ENCODE peak calls at places on chromosomes 16 and 17, in nine cellular contexts. D is AG04450, R is left ventricle myocardium inferior, O is colonic mucosa, P is heart left ventricle, B is astrocyte of the spinal cord, M is lower leg skin, F is Caco-2, V is BE2C. T is an unnamed sample.

GRCh38 chr17:2395258-2396170 is 5.3 kb downstream of the MNT start:
- DNase-seq in D (no peak), R (no peak), O (peak), P (peak), B (no peak), M (no peak), F (no peak), V (peak), T (no peak)

GRCh38 chr16:56226187-56226586 is 34.9 kb downstream of the GNAO1 start:
- DNase-seq in D (no peak), R (no peak), O (no peak), P (no peak), B (no peak), M (no peak), F (no peak), V (no peak), T (no peak)

GRCh38 chr16:68539704-68540370 is 746 bp downstream of the ZFP90 start:
- DNase-seq in D (no peak), R (no peak), O (no peak), P (no peak), B (peak), M (no peak), F (peak), V (no peak), T (no peak)

GRCh38 chr17:15436399-15437369 is 30.7 kb downstream of the CDRT4 start:
- DNase-seq in D (peak), R (peak), O (peak), P (peak), B (no peak), M (peak), F (peak), V (peak), T (no peak)

GRCh38 chr16:56041556-56042140 is 149.6 kb upstream of the GNAO1 start:
- DNase-seq in D (no peak), R (no peak), O (no peak), P (no peak), B (no peak), M (no peak), F (peak), V (peak), T (peak)

GRCh38 chr17:36117505-36118382 is 14.1 kb downstream of the CCL4 start:
- DNase-seq in D (no peak), R (no peak), O (no peak), P (no peak), B (peak), M (no peak), F (no peak), V (no peak), T (no peak)

GRCh38 chr17:48062273-48062672 is 14.1 kb downstream of the NFE2L1 start:
- DNase-seq in D (no peak), R (no peak), O (no peak), P (no peak), B (no peak), M (no peak), F (no peak), V (no peak), T (no peak)

GRCh38 chr17:81599719-81600486 is 37.0 kb downstream of the NPLOC4 start:
- DNase-seq in D (no peak), R (peak), O (no peak), P (peak), B (peak), M (no peak), F (no peak), V (peak), T (no peak)

GRCh38 chr16:57251352-57251751 is 6.3 kb downstream of the ARL2BP start:
- DNase-seq in D (no peak), R (no peak), O (no peak), P (no peak), B (no peak), M (no peak), F (no peak), V (no peak), T (no peak)

GRCh38 chr17:2792541-2793169 is 3.6 kb upstream of the RAP1GAP2 start:
- DNase-seq in D (no peak), R (no peak), O (no peak), P (no peak), B (no peak), M (no peak), F (no peak), V (no peak), T (no peak)

GRCh38 chr16:89256651-89257254 is 39.2 kb downstream of the ZNF778 start:
- DNase-seq in D (no peak), R (peak), O (peak), P (no peak), B (peak), M (no peak), F (peak), V (peak), T (no peak)

GRCh38 chr17:8724451-8724850 is 20.2 kb downstream of the CCDC42 start:
- DNase-seq in D (no peak), R (no peak), O (no peak), P (no peak), B (no peak), M (no peak), F (peak), V (no peak), T (no peak)

GRCh38 chr17:45036696-45037095 is 14.7 kb downstream of the DCAKD start:
- DNase-seq in D (no peak), R (no peak), O (peak), P (no peak), B (no peak), M (no peak), F (no peak), V (no peak), T (no peak)

GRCh38 chr17:1011760-1012735 is 15.1 kb downstream of the TIMM22 start:
- DNase-seq in D (no peak), R (no peak), O (no peak), P (no peak), B (no peak), M (no peak), F (no peak), V (no peak), T (no peak)

GRCh38 chr17:20995873-20996723 is 46.7 kb downstream of the USP22 start:
- DNase-seq in D (no peak), R (no peak), O (no peak), P (no peak), B (no peak), M (no peak), F (no peak), V (no peak), T (no peak)

GRCh38 chr17:55383771-55384679 is 37.6 kb downstream of the MMD start:
- DNase-seq in D (no peak), R (no peak), O (no peak), P (no peak), B (no peak), M (no peak), F (no peak), V (no peak), T (no peak)

GRCh38 chr17:51119415-51120356 is 982 bp downstream of the SPAG9 start:
- DNase-seq in D (no peak), R (peak), O (peak), P (peak), B (peak), M (peak), F (peak), V (peak), T (peak)

GRCh38 chr17:10879110-10879509 is 41.2 kb upstream of the PIRT start:
- DNase-seq in D (no peak), R (peak), O (peak), P (peak), B (no peak), M (no peak), F (peak), V (no peak), T (peak)

GRCh38 chr16:1326380-1326779 is 7.1 kb upstream of the BAIAP3 start:
- DNase-seq in D (no peak), R (no peak), O (no peak), P (no peak), B (no peak), M (no peak), F (no peak), V (no peak), T (no peak)

GRCh38 chr16:19860146-19861030 is 24.3 kb downstream of the GPRC5B start:
- DNase-seq in D (peak), R (no peak), O (no peak), P (no peak), B (peak), M (no peak), F (no peak), V (no peak), T (no peak)

GRCh38 chr17:1360975-1361374 is 39.0 kb downstream of the YWHAE start:
- DNase-seq in D (no peak), R (no peak), O (no peak), P (no peak), B (no peak), M (no peak), F (no peak), V (no peak), T (no peak)

GRCh38 chr16:10926094-10926493 is 16.2 kb downstream of the DEXI start:
- DNase-seq in D (no peak), R (no peak), O (no peak), P (no peak), B (no peak), M (no peak), F (no peak), V (no peak), T (no peak)

GRCh38 chr17:42342242-42343008 is 45.8 kb downstream of the STAT3 start:
- DNase-seq in D (no peak), R (no peak), O (no peak), P (no peak), B (peak), M (no peak), F (no peak), V (no peak), T (no peak)

GRCh38 chr17:44097110-44097810 is 26.2 kb downstream of the HDAC5 start:
- DNase-seq in D (no peak), R (peak), O (no peak), P (peak), B (peak), M (no peak), F (no peak), V (no peak), T (no peak)

GRCh38 chr17:19664136-19664820 is 15.7 kb downstream of the ALDH3A2 start:
- DNase-seq in D (no peak), R (peak), O (no peak), P (no peak), B (no peak), M (no peak), F (no peak), V (no peak), T (no peak)

GRCh38 chr17:57995076-57995956 is 7.3 kb upstream of the VEZF1 start:
- DNase-seq in D (peak), R (peak), O (peak), P (no peak), B (peak), M (peak), F (peak), V (peak), T (peak)

GRCh38 chr17:80847506-80848230 is 144.0 kb upstream of the CHMP6 start:
- DNase-seq in D (no peak), R (no peak), O (peak), P (peak), B (no peak), M (no peak), F (no peak), V (no peak), T (no peak)

GRCh38 chr16:19913306-19913717 is 28.7 kb upstream of the GPRC5B start:
- DNase-seq in D (no peak), R (no peak), O (no peak), P (no peak), B (no peak), M (no peak), F (no peak), V (no peak), T (no peak)

GRCh38 chr16:84699147-84699711 is 571 bp upstream of the USP10 start:
- DNase-seq in D (no peak), R (no peak), O (peak), P (no peak), B (no peak), M (no peak), F (no peak), V (peak), T (no peak)

GRCh38 chr17:6643460-6644125 is 2.7 kb downstream of the TXNDC17 start:
- DNase-seq in D (no peak), R (no peak), O (no peak), P (no peak), B (peak), M (no peak), F (no peak), V (no peak), T (no peak)

GRCh38 chr16:87333581-87334331 is 16.6 kb upstream of the C16orf95 start:
- DNase-seq in D (no peak), R (no peak), O (no peak), P (peak), B (no peak), M (no peak), F (no peak), V (no peak), T (no peak)

GRCh38 chr16:50925758-50926357 is 184.0 kb downstream of the CYLD start:
- DNase-seq in D (no peak), R (no peak), O (no peak), P (no peak), B (peak), M (no peak), F (no peak), V (no peak), T (no peak)

GRCh38 chr17:66834426-66834918 is 445 bp upstream of the CACNG5 start:
- DNase-seq in D (no peak), R (no peak), O (no peak), P (no peak), B (no peak), M (no peak), F (no peak), V (no peak), T (no peak)

GRCh38 chr17:33052856-33053255 is 61.2 kb downstream of the SPACA3 start:
- DNase-seq in D (no peak), R (no peak), O (no peak), P (no peak), B (no peak), M (no peak), F (no peak), V (no peak), T (no peak)

GRCh38 chr17:79797492-79798295 is 817 bp upstream of the CBX8 start:
- DNase-seq in D (no peak), R (no peak), O (no peak), P (peak), B (no peak), M (peak), F (peak), V (peak), T (peak)

GRCh38 chr16:13550254-13550653 is 369.7 kb upstream of the ERCC4 start:
- DNase-seq in D (no peak), R (no peak), O (no peak), P (no peak), B (no peak), M (no peak), F (no peak), V (no peak), T (no peak)

GRCh38 chr16:13554020-13554419 is 365.9 kb upstream of the ERCC4 start:
- DNase-seq in D (no peak), R (no peak), O (no peak), P (no peak), B (no peak), M (no peak), F (no peak), V (no peak), T (no peak)

GRCh38 chr16:13552960-13553257 is 367.0 kb upstream of the ERCC4 start:
- DNase-seq in D (no peak), R (no peak), O (no peak), P (no peak), B (no peak), M (no peak), F (no peak), V (no peak), T (no peak)

GRCh38 chr16:13553453-13553985 is 366.4 kb upstream of the ERCC4 start:
- DNase-seq in D (no peak), R (no peak), O (no peak), P (no peak), B (no peak), M (no peak), F (no peak), V (no peak), T (no peak)

GRCh38 chr16:13552062-13552959 is 367.6 kb upstream of the ERCC4 start:
- DNase-seq in D (no peak), R (no peak), O (no peak), P (no peak), B (no peak), M (no peak), F (peak), V (no peak), T (no peak)
- TF ChIP-seq CTCF in D (no peak), R (no peak), O (no peak), P (no peak), B (no peak), M (no peak), F (peak), V (no peak), T (no peak)

DNA sequence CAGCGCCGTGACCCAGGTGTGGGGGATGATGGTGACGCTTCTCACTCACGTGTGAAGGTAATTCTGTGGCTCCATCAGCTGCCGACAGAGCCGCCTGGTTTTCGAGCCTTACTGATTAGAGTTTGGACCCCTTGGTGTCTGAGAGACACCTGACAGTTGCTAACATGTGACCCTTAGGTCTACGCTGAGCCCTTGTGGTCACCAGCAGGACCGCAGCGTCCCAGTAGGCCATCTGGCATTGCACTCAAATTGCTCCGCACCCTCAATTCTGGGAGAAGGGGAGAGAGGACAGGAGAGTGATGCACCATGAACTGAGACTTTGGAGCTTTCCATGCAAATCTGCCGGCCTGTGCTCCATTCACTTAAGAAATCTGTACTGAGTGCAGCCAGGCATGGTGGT is 2.5 kb downstream of the FLYWCH1 start:
- DNase-seq in D (no peak), R (no peak), O (no peak), P (no peak), B (no peak), M (no peak), F (no peak), V (no peak), T (no peak)
- TF ChIP-seq CTCF in D (no peak), R (no peak), O (no peak), P (no peak), B (no peak), M (no peak), F (no peak), V (peak), T (no peak)

GRCh38 chr16:22898874-22899348 is 84.9 kb downstream of the HS3ST2 start:
- DNase-seq in D (no peak), R (peak), O (peak), P (peak), B (peak), M (peak), F (peak), V (peak), T (peak)
- TF ChIP-seq CTCF in D (peak), R (peak), O (peak), P (peak), B (peak), M (peak), F (peak), V (peak), T (peak)

GRCh38 chr17:62111562-62112180 is 46.6 kb upstream of the MED13 start:
- DNase-seq in D (no peak), R (no peak), O (peak), P (no peak), B (no peak), M (no peak), F (no peak), V (no peak), T (no peak)

GRCh38 chr17:62105861-62106260 is 40.8 kb upstream of the MED13 start:
- DNase-seq in D (no peak), R (no peak), O (no peak), P (no peak), B (no peak), M (no peak), F (no peak), V (no peak), T (no peak)

GRCh38 chr17:62110923-62111484 is 45.9 kb upstream of the MED13 start:
- DNase-seq in D (no peak), R (no peak), O (peak), P (no peak), B (no peak), M (no peak), F (no peak), V (no peak), T (no peak)

GRCh38 chr17:62109924-62110323 is 44.8 kb upstream of the MED13 start:
- DNase-seq in D (no peak), R (no peak), O (no peak), P (no peak), B (no peak), M (no peak), F (no peak), V (no peak), T (no peak)

DNA sequence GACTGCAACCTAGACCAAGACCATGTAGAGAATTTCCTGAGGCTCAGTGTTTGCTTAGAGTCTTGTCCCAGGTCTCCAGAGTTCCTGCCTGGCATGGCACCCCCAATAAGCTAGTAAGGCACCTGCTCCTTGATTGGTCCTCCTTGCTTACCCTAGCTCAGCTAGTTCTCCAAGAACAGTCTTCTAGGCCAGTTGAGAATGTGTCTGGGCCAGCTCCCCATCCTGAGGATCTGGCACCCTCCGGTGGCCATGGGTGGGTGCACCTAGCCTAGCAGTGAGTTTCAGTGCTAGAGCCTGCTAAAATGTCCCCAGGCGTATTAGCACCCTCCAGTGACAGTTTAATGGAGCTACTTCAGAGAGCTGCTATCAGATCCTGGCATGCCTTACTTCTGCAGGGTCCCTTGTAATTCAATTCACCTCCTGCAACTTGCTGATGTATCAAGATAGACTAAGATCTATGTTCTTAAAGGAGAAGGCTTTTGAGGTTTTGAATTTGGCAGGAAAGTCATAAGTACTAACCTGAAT is 44.4 kb upstream of the MED13 start:
- DNase-seq in D (peak), R (no peak), O (peak), P (no peak), B (peak), M (no peak), F (peak), V (peak), T (peak)
- TF ChIP-seq CTCF in D (peak), R (peak), O (peak), P (peak), B (peak), M (no peak), F (peak), V (peak), T (peak)

GRCh38 chr16:80198265-80198994 is 342.4 kb upstream of the DYNLRB2 start:
- DNase-seq in D (no peak), R (no peak), O (no peak), P (no peak), B (peak), M (no peak), F (no peak), V (no peak), T (no peak)

GRCh38 chr16:80200079-80200478 is 340.7 kb upstream of the DYNLRB2 start:
- DNase-seq in D (no peak), R (no peak), O (no peak), P (no peak), B (no peak), M (no peak), F (no peak), V (no peak), T (no peak)

GRCh38 chr16:80198995-80199299 is 341.8 kb upstream of the DYNLRB2 start:
- DNase-seq in D (no peak), R (no peak), O (no peak), P (no peak), B (no peak), M (no peak), F (no peak), V (no peak), T (no peak)

GRCh38 chr16:80199614-80200013 is 341.2 kb upstream of the DYNLRB2 start:
- DNase-seq in D (no peak), R (no peak), O (no peak), P (no peak), B (no peak), M (no peak), F (no peak), V (no peak), T (no peak)

DNA sequence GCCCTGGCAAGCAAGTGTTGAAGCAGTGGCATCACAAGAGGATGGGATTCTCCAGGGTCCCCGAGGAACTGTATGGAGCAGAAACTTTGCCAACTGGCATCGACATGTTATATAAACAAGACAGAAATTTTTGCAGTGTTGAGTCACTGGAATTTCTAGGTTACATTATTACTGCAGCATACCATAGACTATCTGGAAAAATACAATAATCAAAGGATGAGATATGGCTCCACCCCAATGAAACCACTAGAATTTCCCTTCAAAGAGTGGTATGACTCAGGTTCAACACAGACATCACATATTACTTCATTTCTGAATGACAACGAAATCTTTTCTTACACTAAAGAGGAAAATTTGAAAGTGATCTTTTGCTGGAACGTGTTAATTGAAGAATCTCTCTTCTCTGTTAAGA is 343.0 kb upstream of the DYNLRB2 start:
- DNase-seq in D (peak), R (no peak), O (no peak), P (no peak), B (peak), M (peak), F (no peak), V (no peak), T (no peak)
- TF ChIP-seq CTCF in D (no peak), R (no peak), O (no peak), P (no peak), B (no peak), M (no peak), F (no peak), V (no peak), T (no peak)